ENCODE peak calls at places on chromosomes 11 and 22, in eight cellular contexts. Q is AG10803, V is HEK293T, L is EL, U is pancreas, S is Daoy, R is brain microvascular endothelial cell, I is AG20443. D is an unnamed sample.

GRCh38 chr11:44575288-44575672 is 9.8 kb downstream of the CD82 start:
- DNase-seq in Q (peak), V (no peak), L (peak), U (no peak), S (peak), R (peak), I (peak), D (peak)

GRCh38 chr11:74749127-74749964 is 697 bp downstream of the RNF169 start:
- DNase-seq in Q (peak), V (peak), L (peak), U (peak), S (peak), R (peak), I (peak), D (peak)

GRCh38 chr22:48264586-48264985 is 1502.1 kb downstream of the TBC1D22A start:
- DNase-seq in Q (no peak), V (no peak), L (no peak), U (no peak), S (peak), R (no peak), I (no peak), D (no peak)

GRCh38 chr22:29704528-29705285 is 15.1 kb upstream of the CABP7 start:
- DNase-seq in Q (peak), V (no peak), L (peak), U (no peak), S (peak), R (peak), I (peak), D (peak)

GRCh38 chr11:117010808-117011540 is 87.3 kb downstream of the SIK3 start:
- DNase-seq in Q (peak), V (no peak), L (peak), U (no peak), S (peak), R (peak), I (peak), D (peak)

GRCh38 chr11:1531961-1532586 is 40.0 kb downstream of the DUSP8 start:
- DNase-seq in Q (peak), V (no peak), L (peak), U (peak), S (no peak), R (no peak), I (peak), D (peak)

GRCh38 chr11:13280777-13281176 is 3.2 kb downstream of the BMAL1 start:
- DNase-seq in Q (no peak), V (no peak), L (no peak), U (no peak), S (no peak), R (no peak), I (no peak), D (no peak)

GRCh38 chr22:36756031-36756430 is 19.9 kb downstream of the IFT27 start:
- DNase-seq in Q (no peak), V (no peak), L (no peak), U (no peak), S (no peak), R (no peak), I (no peak), D (no peak)

GRCh38 chr11:84408946-84409411 is 1122.8 kb upstream of the CCDC90B start:
- DNase-seq in Q (peak), V (no peak), L (no peak), U (no peak), S (no peak), R (no peak), I (peak), D (peak)

GRCh38 chr11:117876341-117877119 is at the start of gene FXYD6:
- DNase-seq in Q (no peak), V (peak), L (no peak), U (no peak), S (peak), R (no peak), I (no peak), D (no peak)

GRCh38 chr11:31804439-31805036 is 6.6 kb downstream of the PAX6 start:
- DNase-seq in Q (no peak), V (no peak), L (no peak), U (no peak), S (no peak), R (no peak), I (no peak), D (no peak)

GRCh38 chr11:113986351-113987140 is 11.6 kb downstream of the HTR3A start:
- DNase-seq in Q (no peak), V (no peak), L (no peak), U (no peak), S (no peak), R (no peak), I (no peak), D (no peak)

GRCh38 chr11:34028407-34028804 is 23.1 kb upstream of the CAPRIN1 start:
- DNase-seq in Q (peak), V (no peak), L (peak), U (peak), S (no peak), R (no peak), I (peak), D (peak)

GRCh38 chr11:124841186-124841585 is 24.0 kb upstream of the ROBO3 start:
- DNase-seq in Q (no peak), V (no peak), L (peak), U (no peak), S (no peak), R (no peak), I (no peak), D (no peak)

GRCh38 chr11:77506857-77507256 is 33.0 kb upstream of the PAK1 start:
- DNase-seq in Q (no peak), V (no peak), L (peak), U (no peak), S (peak), R (peak), I (no peak), D (no peak)

GRCh38 chr11:65615950-65616574 is 486 bp downstream of the PCNX3 start:
- DNase-seq in Q (no peak), V (peak), L (peak), U (no peak), S (peak), R (no peak), I (peak), D (peak)

GRCh38 chr11:14927146-14927545 is 35.1 kb upstream of the CYP2R1 start:
- DNase-seq in Q (peak), V (no peak), L (peak), U (no peak), S (no peak), R (peak), I (peak), D (peak)

GRCh38 chr11:1158681-1159525 is 1.1 kb downstream of the MUC5AC start:
- DNase-seq in Q (no peak), V (no peak), L (no peak), U (peak), S (no peak), R (no peak), I (no peak), D (no peak)

GRCh38 chr22:23034621-23035556 is 35.4 kb upstream of the GNAZ start:
- DNase-seq in Q (no peak), V (no peak), L (no peak), U (no peak), S (no peak), R (no peak), I (no peak), D (no peak)

GRCh38 chr11:35009191-35009940 is 92.9 kb downstream of the PDHX start:
- DNase-seq in Q (peak), V (peak), L (peak), U (no peak), S (peak), R (no peak), I (peak), D (peak)

GRCh38 chr11:34021977-34022735 is 29.4 kb upstream of the CAPRIN1 start:
- DNase-seq in Q (no peak), V (no peak), L (no peak), U (no peak), S (no peak), R (no peak), I (no peak), D (no peak)

GRCh38 chr11:126478466-126478865 is 123.0 kb downstream of the ST3GAL4 start:
- DNase-seq in Q (no peak), V (no peak), L (no peak), U (no peak), S (no peak), R (no peak), I (no peak), D (no peak)

GRCh38 chr11:75145972-75146519 is 4.9 kb upstream of the SLCO2B1 start:
- DNase-seq in Q (no peak), V (no peak), L (no peak), U (no peak), S (no peak), R (no peak), I (no peak), D (no peak)

GRCh38 chr11:118928870-118929495 is 3.3 kb upstream of the BCL9L start:
- DNase-seq in Q (peak), V (peak), L (peak), U (peak), S (peak), R (no peak), I (peak), D (peak)